ENCODE peak calls at places on chromosome 17, in four cellular contexts. One of them, this sample, is unnamed.
A peak's percentile ranks its signal among the peaks of the same experiment; 100 is the strongest.

GRCh38 chr17:59154721-59155438 is at the start of gene SKA2:
- DNase-seq in GM12878: peak; percentile 100
- DNase-seq in K562: peak; percentile 92
- DNase-seq in H1: peak; percentile 92
- DNase-seq in this sample: no peak

GRCh38 chr17:35372846-35373531 is 432 bp downstream of the SLFN11 start:
- DNase-seq in K562: peak; percentile 8
- DNase-seq in H1: no peak
- DNase-seq in GM12878: no peak
- DNase-seq in this sample: no peak

GRCh38 chr17:67615736-67616135 is 102.0 kb upstream of the NOL11 start:
- DNase-seq in GM12878: no peak
- DNase-seq in H1: no peak
- DNase-seq in K562: no peak
- DNase-seq in this sample: no peak

GRCh38 chr17:35605753-35606152 is 18.6 kb downstream of the AP2B1 start:
- DNase-seq in H1: no peak
- DNase-seq in GM12878: no peak
- DNase-seq in K562: no peak
- DNase-seq in this sample: no peak

GRCh38 chr17:80108321-80108971 is 7.1 kb downstream of the GAA start:
- DNase-seq in GM12878: no peak
- DNase-seq in K562: no peak
- DNase-seq in H1: no peak
- DNase-seq in this sample: no peak

GRCh38 chr17:4641297-4642195 is at the start of gene ALOX15:
- DNase-seq in K562: no peak
- DNase-seq in H1: peak; percentile 74
- DNase-seq in GM12878: no peak
- DNase-seq in this sample: no peak

GRCh38 chr17:49548506-49549310 is 27.0 kb upstream of the NXPH3 start:
- DNase-seq in K562: peak; percentile 57
- DNase-seq in GM12878: no peak
- DNase-seq in H1: peak; percentile 85
- DNase-seq in this sample: peak; percentile 45

GRCh38 chr17:40342575-40343058 is 21.9 kb downstream of the GJD3 start:
- DNase-seq in GM12878: no peak
- DNase-seq in K562: no peak
- DNase-seq in H1: peak; percentile 60
- DNase-seq in this sample: no peak

GRCh38 chr17:81040791-81041337 is 5.9 kb downstream of the BAIAP2 start:
- DNase-seq in H1: peak; percentile 78
- DNase-seq in GM12878: no peak
- DNase-seq in K562: peak; percentile 65
- DNase-seq in this sample: peak; percentile 37

GRCh38 chr17:3993493-3994220 is 29.4 kb upstream of the ATP2A3 start:
- DNase-seq in K562: no peak
- DNase-seq in GM12878: peak; percentile 63
- DNase-seq in H1: no peak
- DNase-seq in this sample: no peak

GRCh38 chr17:32878211-32878610 is 1.3 kb upstream of the MYO1D start:
- DNase-seq in GM12878: no peak
- DNase-seq in H1: no peak
- DNase-seq in K562: no peak
- DNase-seq in this sample: no peak

GRCh38 chr17:74839955-74840354 is 19.7 kb downstream of the GRIN2C start:
- DNase-seq in K562: no peak
- DNase-seq in H1: no peak
- DNase-seq in GM12878: no peak
- DNase-seq in this sample: no peak

GRCh38 chr17:41664587-41665565 is 23.8 kb upstream of the EIF1 start:
- DNase-seq in K562: no peak
- DNase-seq in GM12878: no peak
- DNase-seq in H1: no peak
- DNase-seq in this sample: no peak

GRCh38 chr17:79740413-79740812 is 9.7 kb downstream of the ENPP7 start:
- DNase-seq in GM12878: no peak
- DNase-seq in K562: no peak
- DNase-seq in H1: no peak
- DNase-seq in this sample: no peak

GRCh38 chr17:64177346-64178010 is 47.5 kb upstream of the ERN1 start:
- DNase-seq in K562: no peak
- DNase-seq in H1: no peak
- DNase-seq in GM12878: no peak
- DNase-seq in this sample: no peak

GRCh38 chr17:17363638-17364337 is 60.6 kb downstream of the NT5M start:
- DNase-seq in H1: no peak
- DNase-seq in GM12878: no peak
- DNase-seq in K562: no peak
- DNase-seq in this sample: no peak

GRCh38 chr17:78675836-78676235 is 98.6 kb upstream of the DNAH17 start:
- DNase-seq in K562: no peak
- DNase-seq in GM12878: no peak
- DNase-seq in H1: no peak
- DNase-seq in this sample: no peak

GRCh38 chr17:58308173-58308984 is 20.2 kb downstream of the TSPOAP1 start:
- DNase-seq in GM12878: no peak
- DNase-seq in K562: no peak
- DNase-seq in H1: peak; percentile 86
- DNase-seq in this sample: peak; percentile 39

GRCh38 chr17:53472586-53472985 is 350.1 kb upstream of the KIF2B start:
- DNase-seq in GM12878: no peak
- DNase-seq in H1: no peak
- DNase-seq in K562: no peak
- DNase-seq in this sample: no peak

GRCh38 chr17:31190351-31190750 is 95.6 kb downstream of the NF1 start:
- DNase-seq in H1: no peak
- DNase-seq in K562: no peak
- DNase-seq in GM12878: no peak
- DNase-seq in this sample: no peak

GRCh38 chr17:4947411-4948165 is 742 bp downstream of the PFN1 start:
- DNase-seq in GM12878: no peak
- DNase-seq in K562: peak; percentile 63
- DNase-seq in H1: peak; percentile 74
- DNase-seq in this sample: peak; percentile 50

GRCh38 chr17:73017653-73018052 is 74.8 kb downstream of the SLC39A11 start:
- DNase-seq in GM12878: no peak
- DNase-seq in K562: no peak
- DNase-seq in H1: no peak
- DNase-seq in this sample: no peak

GRCh38 chr17:1646199-1646875 is 805 bp upstream of the SCARF1 start:
- DNase-seq in K562: no peak
- DNase-seq in GM12878: no peak
- DNase-seq in H1: no peak
- DNase-seq in this sample: no peak

GRCh38 chr17:48522031-48522593 is 8.7 kb downstream of the HOXB1 start:
- DNase-seq in GM12878: no peak
- DNase-seq in K562: peak; percentile 92
- DNase-seq in H1: no peak
- DNase-seq in this sample: no peak
- TF ChIP-seq HDAC6 in GM12878: no peak
- TF ChIP-seq HDAC6 in K562: no peak
- TF ChIP-seq HDAC6 in H1: no peak
- TF ChIP-seq HDAC6 in this sample: no peak

GRCh38 chr17:44906987-44907681 is 7.9 kb upstream of the EFTUD2 start:
- DNase-seq in K562: peak; percentile 71
- DNase-seq in H1: no peak
- DNase-seq in GM12878: no peak
- DNase-seq in this sample: no peak
- H2AFZ ChIP-seq in K562: peak overlapping the region; percentile 87
- H2AFZ ChIP-seq in H1: no peak overlapping the region
- H2AFZ ChIP-seq in GM12878: no peak overlapping the region
- H2AFZ ChIP-seq in this sample: no peak overlapping the region

GRCh38 chr17:8072339-8072726 is 15.2 kb downstream of the ALOX12B start:
- DNase-seq in K562: no peak
- DNase-seq in GM12878: no peak
- DNase-seq in H1: peak; percentile 65
- DNase-seq in this sample: no peak
- TF ChIP-seq HDAC6 in K562: no peak
- TF ChIP-seq HDAC6 in GM12878: no peak
- TF ChIP-seq HDAC6 in H1: no peak
- TF ChIP-seq HDAC6 in this sample: no peak

GRCh38 chr17:14604920-14605599 is 304.2 kb downstream of the HS3ST3B1 start:
- DNase-seq in K562: no peak
- DNase-seq in H1: no peak
- DNase-seq in GM12878: no peak
- DNase-seq in this sample: no peak
- H2AFZ ChIP-seq in K562: no peak overlapping the region
- H2AFZ ChIP-seq in H1: no peak overlapping the region
- H2AFZ ChIP-seq in GM12878: no peak overlapping the region
- H2AFZ ChIP-seq in this sample: no peak overlapping the region

GRCh38 chr17:83008526-83008925 is 70.9 kb upstream of the METRNL start:
- DNase-seq in H1: peak; percentile 36
- DNase-seq in GM12878: no peak
- DNase-seq in K562: no peak
- DNase-seq in this sample: no peak
- TF ChIP-seq HDAC6 in H1: no peak
- TF ChIP-seq HDAC6 in GM12878: no peak
- TF ChIP-seq HDAC6 in K562: no peak
- TF ChIP-seq HDAC6 in this sample: no peak

GRCh38 chr17:28620010-28620409 is 6.0 kb upstream of the RSKR start:
- DNase-seq in K562: no peak
- DNase-seq in H1: no peak
- DNase-seq in GM12878: no peak
- DNase-seq in this sample: no peak
- H2AFZ ChIP-seq in K562: no peak overlapping the region
- H2AFZ ChIP-seq in H1: no peak overlapping the region
- H2AFZ ChIP-seq in GM12878: no peak overlapping the region
- H2AFZ ChIP-seq in this sample: no peak overlapping the region

GRCh38 chr17:10210151-10210574 is 11.8 kb upstream of the GAS7 start:
- DNase-seq in GM12878: no peak
- DNase-seq in H1: peak; percentile 48
- DNase-seq in K562: no peak
- DNase-seq in this sample: no peak
- TF ChIP-seq HDAC6 in GM12878: no peak
- TF ChIP-seq HDAC6 in H1: no peak
- TF ChIP-seq HDAC6 in K562: no peak
- TF ChIP-seq HDAC6 in this sample: no peak

GRCh38 chr17:8300629-8301242 is 5.5 kb upstream of the SLC25A35 start:
- DNase-seq in GM12878: peak; percentile 31
- DNase-seq in H1: peak; percentile 63
- DNase-seq in K562: peak; percentile 62
- DNase-seq in this sample: peak; percentile 65
- H2AFZ ChIP-seq in GM12878: peak overlapping the region; percentile 68
- H2AFZ ChIP-seq in H1: peak overlapping the region; percentile 17
- H2AFZ ChIP-seq in K562: peak overlapping the region; percentile 61
- H2AFZ ChIP-seq in this sample: no peak overlapping the region

DNA sequence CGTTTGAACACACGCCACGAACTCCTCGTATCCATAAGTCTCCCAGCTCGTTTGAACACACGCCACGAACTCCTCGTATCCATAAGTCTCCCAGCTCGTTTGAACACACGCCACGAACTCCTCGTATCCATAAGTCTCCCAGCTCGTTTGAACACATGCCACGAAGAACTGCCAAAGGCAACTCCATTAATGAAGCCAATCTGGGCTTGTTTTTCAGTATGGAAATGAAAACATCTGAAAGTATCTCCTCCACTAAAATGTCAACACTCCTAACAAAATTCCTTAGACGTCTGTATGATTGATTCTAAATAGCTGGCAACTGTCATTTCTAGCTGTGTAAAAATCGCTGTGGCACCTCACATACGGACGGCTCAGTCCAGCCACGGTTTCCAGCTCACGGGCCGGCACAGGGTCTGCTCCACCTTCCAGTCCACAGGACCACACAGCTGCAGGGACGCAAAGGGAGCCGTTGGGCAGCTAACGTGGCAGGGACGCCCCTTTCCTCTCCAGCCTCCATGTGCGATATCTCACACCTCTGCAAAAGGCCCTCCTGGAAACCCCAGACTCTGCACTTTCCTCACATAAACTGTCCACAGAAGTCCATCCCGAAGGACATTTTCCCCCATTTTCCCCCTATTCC is 67.1 kb upstream of the METRNL start:
- DNase-seq in GM12878: no peak
- DNase-seq in H1: peak; percentile 32
- DNase-seq in K562: no peak
- DNase-seq in this sample: no peak
- TF ChIP-seq HDAC6 in GM12878: no peak
- TF ChIP-seq HDAC6 in H1: no peak
- TF ChIP-seq HDAC6 in K562: no peak
- TF ChIP-seq HDAC6 in this sample: no peak

DNA sequence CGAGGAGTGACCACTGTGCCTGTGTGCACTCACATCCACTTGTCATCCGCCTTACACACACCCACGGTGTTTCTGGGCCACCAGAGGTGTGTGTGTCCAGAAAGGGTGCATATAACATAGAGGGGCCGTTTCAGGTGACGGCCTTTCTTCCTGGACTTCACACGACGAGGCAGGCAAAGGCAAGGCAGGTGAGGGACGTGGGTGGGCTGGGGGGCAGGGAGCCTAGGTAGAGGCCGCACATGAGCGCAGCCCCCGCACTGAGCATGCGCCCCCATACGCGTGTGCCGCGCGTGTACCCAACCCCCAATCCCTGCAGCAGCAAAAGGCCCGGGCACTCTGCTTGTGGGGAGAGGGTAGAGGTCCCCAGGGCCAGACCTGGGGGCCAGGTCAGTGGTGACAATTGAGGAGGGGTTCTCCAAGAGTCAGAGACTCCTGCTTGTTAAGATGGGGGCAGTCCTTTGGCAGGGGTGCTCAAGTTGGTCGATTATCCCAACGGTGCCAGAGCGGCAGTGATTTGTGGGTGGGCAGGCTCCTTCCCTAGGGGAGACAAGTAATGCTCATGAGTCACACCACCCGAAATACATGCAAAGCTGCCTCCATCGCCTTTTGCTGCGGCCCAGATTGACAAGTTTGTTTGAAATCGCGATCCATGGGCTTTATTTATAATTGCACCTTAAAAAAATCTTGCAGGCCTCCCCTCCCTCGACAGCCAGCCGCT is 972 bp upstream of the GIT1 start:
- DNase-seq in GM12878: no peak
- DNase-seq in K562: no peak
- DNase-seq in H1: peak; percentile 55
- DNase-seq in this sample: no peak
- H2AFZ ChIP-seq in GM12878: peak overlapping the region; percentile 95
- H2AFZ ChIP-seq in K562: peak overlapping the region; percentile 95
- H2AFZ ChIP-seq in H1: no peak overlapping the region
- H2AFZ ChIP-seq in this sample: peak overlapping the region; percentile 66

This sample was measured in HepG2.